ENCODE peak calls at places on chromosome 1, in seven cellular contexts. E is mesothelial cell of epicardium, U is progenitor cell of endocrine pancreas, W is mucosa of descending colon, T is GM10248, A is aorta, S is AG10803. G is an unnamed sample.
A peak's percentile ranks its signal among the peaks of the same experiment; 100 is the strongest.

GRCh38 chr1:10699470-10699835 is 97.0 kb downstream of the CASZ1 start:
- DNase-seq in E (no peak), U (no peak), W (no peak), T (no peak), A (no peak), S (no peak), G (no peak)

GRCh38 chr1:219020386-219020785 is 153.3 kb upstream of the LYPLAL1 start:
- DNase-seq in E (no peak), U (no peak), W (no peak), T (no peak), A (no peak), S (no peak), G (no peak)

GRCh38 chr1:59730759-59731478 is 83.8 kb upstream of the HOOK1 start:
- DNase-seq in E (no peak), U (no peak), W (no peak), T (no peak), A (peak; percentile 91), S (peak; percentile 94), G (peak; percentile 90)

GRCh38 chr1:151539321-151540020 is 638 bp upstream of the TUFT1 start:
- DNase-seq in E (peak; percentile 75), U (peak; percentile 24), W (peak; percentile 96), T (peak; percentile 58), A (peak; percentile 87), S (peak; percentile 80), G (peak; percentile 100)

GRCh38 chr1:201226859-201227488 is 36.4 kb downstream of the IGFN1 start:
- DNase-seq in E (peak; percentile 33), U (no peak), W (no peak), T (no peak), A (peak; percentile 56), S (no peak), G (no peak)

GRCh38 chr1:24077278-24077978 is 34.5 kb downstream of the MYOM3 start:
- DNase-seq in E (no peak), U (no peak), W (peak; percentile 18), T (no peak), A (no peak), S (no peak), G (peak; percentile 11)

GRCh38 chr1:39575191-39576015 is 1.2 kb downstream of the PABPC4 start:
- DNase-seq in E (peak; percentile 51), U (peak; percentile 28), W (peak; percentile 82), T (peak; percentile 67), A (peak; percentile 87), S (peak; percentile 40), G (peak; percentile 53)

GRCh38 chr1:221013691-221014293 is 134.5 kb downstream of the HLX start:
- DNase-seq in E (no peak), U (no peak), W (no peak), T (no peak), A (no peak), S (peak; percentile 34), G (no peak)

GRCh38 chr1:15118579-15118978 is 35.0 kb upstream of the TMEM51 start:
- DNase-seq in E (no peak), U (no peak), W (no peak), T (no peak), A (peak; percentile 37), S (no peak), G (no peak)

GRCh38 chr1:161185282-161185682 is 8.0 kb upstream of the B4GALT3 start:
- DNase-seq in E (no peak), U (no peak), W (peak; percentile 77), T (peak; percentile 85), A (peak; percentile 62), S (peak; percentile 88), G (no peak)

GRCh38 chr1:225425211-225425786 is 2.5 kb downstream of the LBR start:
- DNase-seq in E (no peak), U (no peak), W (no peak), T (no peak), A (no peak), S (peak; percentile 51), G (peak; percentile 86)